ENCODE peak calls at places on chromosomes 1 and 21, in seven cellular contexts. Y is fibroblast of the aortic adventitia, C is heart left ventricle, R is neuronal stem cell, Q is neural progenitor cell, S is IMR-90, M is NT2/D1. D is an unnamed sample.
A peak's percentile ranks its signal among the peaks of the same experiment; 100 is the strongest.

GRCh38 chr1:180234369-180235076 is 4.5 kb downstream of the LHX4 start:
- DNase-seq in R (no peak), C (no peak), S (no peak), Q (peak; percentile 87), Y (no peak), M (no peak), D (no peak)

GRCh38 chr1:59686170-59686569 is 128.6 kb upstream of the HOOK1 start:
- DNase-seq in M (no peak), R (no peak), Y (no peak), S (no peak), Q (no peak), C (no peak), D (no peak)

GRCh38 chr1:229464672-229465071 is 30.8 kb upstream of the ACTA1 start:
- DNase-seq in C (no peak), R (no peak), Q (no peak), S (no peak), M (no peak), Y (no peak), D (no peak)

GRCh38 chr21:28104346-28104745 is 888.3 kb downstream of the LTN1 start:
- DNase-seq in C (no peak), S (no peak), M (no peak), Y (no peak), Q (no peak), R (no peak), D (no peak)

GRCh38 chr1:9808459-9808858 is 15.3 kb downstream of the CLSTN1 start:
- DNase-seq in M (no peak), S (no peak), Q (no peak), Y (no peak), R (no peak), C (no peak), D (no peak)

GRCh38 chr21:36325373-36326010 is 5.5 kb downstream of the MORC3 start:
- DNase-seq in Y (peak; percentile 18), Q (no peak), C (no peak), M (no peak), S (peak; percentile 42), R (no peak), D (no peak)

GRCh38 chr1:170657275-170657853 is 6.6 kb upstream of the PRRX1 start:
- DNase-seq in M (no peak), S (peak; percentile 34), Y (no peak), Q (no peak), R (no peak), C (no peak), D (no peak)

GRCh38 chr1:170175477-170175876 is 29.7 kb downstream of the NTMT2 start:
- DNase-seq in M (no peak), R (no peak), Y (no peak), S (no peak), Q (no peak), C (no peak), D (no peak)

GRCh38 chr21:29349702-29350101 is 51.0 kb downstream of the BACH1 start:
- DNase-seq in C (no peak), M (no peak), Y (no peak), S (no peak), R (no peak), Q (no peak), D (no peak)

GRCh38 chr1:173403996-173404395 is 73.1 kb upstream of the PRDX6 start:
- DNase-seq in R (no peak), C (no peak), Q (no peak), S (no peak), M (no peak), Y (no peak), D (no peak)

GRCh38 chr21:39386194-39386593 is 37.3 kb upstream of the HMGN1 start:
- DNase-seq in C (no peak), Q (no peak), S (no peak), R (no peak), Y (peak; percentile 43), M (no peak), D (no peak)

GRCh38 chr1:201270616-201271390 is 12.5 kb upstream of the PKP1 start:
- DNase-seq in M (no peak), Y (no peak), S (no peak), Q (no peak), C (no peak), R (no peak), D (no peak)

GRCh38 chr1:222979561-222979960 is 163.5 kb downstream of the TLR5 start:
- DNase-seq in S (no peak), C (no peak), R (no peak), Y (no peak), M (no peak), Q (peak; percentile 12), D (no peak)

GRCh38 chr1:43439781-43440180 is 13.9 kb downstream of the HYI start:
- DNase-seq in C (no peak), Q (no peak), Y (no peak), R (no peak), S (no peak), M (no peak), D (no peak)

GRCh38 chr1:175317795-175318194 is 125.2 kb upstream of the KIAA0040 start:
- DNase-seq in Q (no peak), C (peak; percentile 45), Y (no peak), R (no peak), M (no peak), S (no peak), D (no peak)

GRCh38 chr1:172411791-172412338 is 8.6 kb upstream of the C1orf105 start:
- DNase-seq in M (no peak), Q (no peak), R (no peak), Y (no peak), S (no peak), C (no peak), D (no peak)

GRCh38 chr1:54114001-54114400 is 38.8 kb downstream of the CDCP2 start:
- DNase-seq in M (no peak), Q (no peak), R (no peak), Y (no peak), C (no peak), S (no peak), D (no peak)

GRCh38 chr1:172727956-172728603 is 69.2 kb downstream of the FASLG start:
- DNase-seq in Y (no peak), M (peak; percentile 80), C (no peak), Q (peak; percentile 42), S (peak; percentile 29), R (no peak), D (peak; percentile 22)

GRCh38 chr1:32199717-32200072 is 700 bp upstream of the CCDC28B start:
- DNase-seq in S (peak; percentile 26), Y (peak; percentile 60), Q (peak; percentile 21), M (no peak), C (peak; percentile 70), R (no peak), D (no peak)
- H3K4me3 ChIP-seq in S (peak overlapping the region; percentile 63), Y (peak overlapping the region; percentile 84), Q (peak overlapping the region; percentile 68), M (peak overlapping the region; percentile 64), C (peak overlapping the region; percentile 71), R (peak overlapping the region; percentile 56), D (peak overlapping the region; percentile 84)

GRCh38 chr1:15951341-15952153 is 24.4 kb downstream of the ZBTB17 start:
- DNase-seq in M (no peak), Q (no peak), R (no peak), C (no peak), S (no peak), Y (peak; percentile 22), D (peak; percentile 19)

GRCh38 chr1:15949453-15950245 is 26.3 kb downstream of the ZBTB17 start:
- DNase-seq in Y (peak; percentile 98), R (no peak), C (peak; percentile 84), S (peak; percentile 96), Q (peak; percentile 48), M (no peak), D (peak; percentile 99)

GRCh38 chr1:15952317-15953258 is 23.3 kb downstream of the ZBTB17 start:
- DNase-seq in M (no peak), R (no peak), C (no peak), Y (peak; percentile 85), Q (peak; percentile 33), S (peak; percentile 99), D (peak; percentile 97)

GRCh38 chr1:15950302-15950701 is 25.6 kb downstream of the ZBTB17 start:
- DNase-seq in R (no peak), Q (no peak), S (no peak), Y (no peak), C (no peak), M (no peak), D (no peak)

GRCh38 chr1:15950763-15951295 is 25.1 kb downstream of the ZBTB17 start:
- DNase-seq in R (no peak), Y (peak; percentile 86), Q (no peak), S (peak; percentile 42), C (no peak), M (no peak), D (peak; percentile 80)
- H3K4me3 ChIP-seq in R (no peak overlapping the region), Y (no peak overlapping the region), Q (no peak overlapping the region), S (no peak overlapping the region), C (no peak overlapping the region), M (no peak overlapping the region), D (peak overlapping the region; percentile 26)

GRCh38 chr1:207031632-207032258 is 811 bp downstream of the C1orf116 start:
- DNase-seq in S (no peak), C (no peak), Q (no peak), M (no peak), Y (no peak), R (no peak), D (no peak)
- H3K4me3 ChIP-seq in S (no peak overlapping the region), C (no peak overlapping the region), Q (no peak overlapping the region), M (no peak overlapping the region), Y (no peak overlapping the region), R (no peak overlapping the region), D (no peak overlapping the region)

GRCh38 chr1:183592733-183593132 is 2.5 kb upstream of the NCF2 start:
- DNase-seq in R (no peak), S (no peak), Q (no peak), Y (no peak), C (no peak), M (no peak), D (no peak)

GRCh38 chr1:183589836-183590224 is 429 bp downstream of the NCF2 start:
- DNase-seq in Y (no peak), R (no peak), Q (no peak), S (no peak), C (no peak), M (no peak), D (no peak)

GRCh38 chr1:183588827-183589226 is 1.4 kb downstream of the NCF2 start:
- DNase-seq in Q (no peak), M (no peak), R (no peak), S (no peak), Y (no peak), C (no peak), D (no peak)

GRCh38 chr1:183589384-183589783 is 875 bp downstream of the NCF2 start:
- DNase-seq in Q (no peak), Y (no peak), C (no peak), M (no peak), S (no peak), R (no peak), D (no peak)

DNA sequence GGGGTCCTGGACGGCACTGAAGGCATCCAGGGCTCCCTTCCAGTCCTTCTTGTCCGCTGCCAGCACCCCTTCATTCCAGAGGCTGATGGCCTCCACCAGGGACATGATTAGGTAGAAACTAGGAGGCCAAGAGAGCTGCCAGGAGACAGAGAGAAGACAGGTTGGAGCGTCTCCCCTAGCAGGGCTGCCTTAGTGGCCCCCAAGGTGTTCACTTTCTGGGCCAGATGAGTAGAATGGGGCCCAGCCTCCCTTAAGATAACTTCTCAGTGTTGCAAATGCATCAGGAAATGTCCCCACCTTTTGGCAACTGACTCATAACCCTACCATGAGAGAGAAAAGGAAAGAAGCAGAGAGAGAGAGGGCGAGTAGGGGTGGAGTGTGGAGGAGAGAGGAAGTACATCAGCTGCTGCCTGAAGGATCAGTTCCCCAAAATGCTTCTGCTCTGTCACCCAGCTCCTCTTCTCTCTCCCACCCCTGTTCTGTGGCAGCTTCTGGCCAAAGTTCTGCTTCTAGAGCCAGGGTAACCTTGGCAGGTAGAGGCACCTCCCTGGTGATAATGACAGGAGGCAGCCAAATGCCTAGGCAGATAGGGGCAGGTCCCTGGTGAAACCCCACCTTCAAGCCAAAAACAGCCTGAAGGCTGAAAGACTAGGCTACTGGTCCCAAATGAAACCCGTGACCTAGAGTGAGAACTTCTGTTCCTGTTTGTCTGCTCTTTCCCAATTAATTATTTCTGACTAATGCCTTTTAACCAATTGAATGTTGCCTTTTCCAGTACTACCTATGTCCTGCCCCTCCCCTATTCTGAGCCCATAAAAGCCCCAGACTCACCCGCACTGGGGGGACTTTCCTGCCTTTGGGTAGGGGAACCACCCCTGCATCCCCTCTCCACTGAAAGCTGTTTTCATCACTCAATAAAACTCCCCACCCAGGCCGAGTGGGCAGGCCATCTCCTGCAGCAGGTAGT is at the start of gene NCF2:
- DNase-seq in Y (peak; percentile 36), S (peak; percentile 57), C (peak; percentile 40), R (no peak), M (no peak), Q (no peak), D (no peak)
- H3K4me3 ChIP-seq in Y (no peak within 1 kb of the TSS), S (no peak within 1 kb of the TSS), C (peak within 1 kb of the TSS; percentile 38), R (no peak within 1 kb of the TSS), M (no peak within 1 kb of the TSS), Q (no peak within 1 kb of the TSS), D (no peak within 1 kb of the TSS)

D was measured in mesenchymal stem cell.